ENCODE peak calls at places on chromosomes 2 and 18, in six cellular contexts. Q, X, A, P, Y and I are unnamed samples.

GRCh38 chr2:45954233-45954850 is 302.9 kb downstream of the PRKCE start:
- DNase-seq in Q (no peak), X (no peak), A (no peak), P (no peak), Y (no peak), I (no peak)

GRCh38 chr18:56902653-56903052 is 244.2 kb upstream of the BOD1L2 start:
- DNase-seq in Q (no peak), X (no peak), A (no peak), P (no peak), Y (peak; percentile 9), I (no peak)

GRCh38 chr2:24625728-24626484 is 134.9 kb downstream of the NCOA1 start:
- DNase-seq in Q (no peak), X (no peak), A (no peak), P (no peak), Y (no peak), I (no peak)

GRCh38 chr2:29987141-29987540 is 65.8 kb upstream of the ALK start:
- DNase-seq in Q (no peak), X (no peak), A (no peak), P (no peak), Y (no peak), I (no peak)

GRCh38 chr2:218517434-218518206 is 50.5 kb downstream of the USP37 start:
- DNase-seq in Q (no peak), X (no peak), A (no peak), P (no peak), Y (no peak), I (peak; percentile 9)

GRCh38 chr2:231642631-231643493 is 50.2 kb downstream of the TEX44 start:
- DNase-seq in Q (peak; percentile 96), X (peak; percentile 63), A (peak; percentile 92), P (no peak), Y (peak; percentile 91), I (peak; percentile 98)

GRCh38 chr2:8154936-8155335 is 526.9 kb upstream of the ID2 start:
- DNase-seq in Q (peak; percentile 26), X (no peak), A (no peak), P (no peak), Y (no peak), I (peak; percentile 65)

GRCh38 chr2:36698978-36699377 is 2.5 kb downstream of the VIT start:
- DNase-seq in Q (no peak), X (no peak), A (no peak), P (no peak), Y (no peak), I (peak; percentile 40)

GRCh38 chr2:18380316-18380715 is 180.1 kb downstream of the RDH14 start:
- DNase-seq in Q (no peak), X (no peak), A (no peak), P (no peak), Y (no peak), I (peak; percentile 29)
- TF ChIP-seq CTCF in Q (no peak), X (no peak), A (no peak), P (no peak), Y (no peak), I (no peak)

GRCh38 chr2:220458051-220458450 is 830.6 kb downstream of the SLC4A3 start:
- DNase-seq in Q (no peak), X (no peak), A (no peak), P (no peak), Y (no peak), I (no peak)

GRCh38 chr2:220455389-220455788 is 828.0 kb downstream of the SLC4A3 start:
- DNase-seq in Q (no peak), X (peak; percentile 26), A (no peak), P (no peak), Y (peak; percentile 44), I (peak; percentile 38)

GRCh38 chr2:220463876-220464275 is 836.4 kb downstream of the SLC4A3 start:
- DNase-seq in Q (no peak), X (no peak), A (no peak), P (no peak), Y (no peak), I (no peak)

GRCh38 chr2:220465700-220466099 is 838.3 kb downstream of the SLC4A3 start:
- DNase-seq in Q (no peak), X (no peak), A (no peak), P (no peak), Y (no peak), I (peak; percentile 39)

DNA sequence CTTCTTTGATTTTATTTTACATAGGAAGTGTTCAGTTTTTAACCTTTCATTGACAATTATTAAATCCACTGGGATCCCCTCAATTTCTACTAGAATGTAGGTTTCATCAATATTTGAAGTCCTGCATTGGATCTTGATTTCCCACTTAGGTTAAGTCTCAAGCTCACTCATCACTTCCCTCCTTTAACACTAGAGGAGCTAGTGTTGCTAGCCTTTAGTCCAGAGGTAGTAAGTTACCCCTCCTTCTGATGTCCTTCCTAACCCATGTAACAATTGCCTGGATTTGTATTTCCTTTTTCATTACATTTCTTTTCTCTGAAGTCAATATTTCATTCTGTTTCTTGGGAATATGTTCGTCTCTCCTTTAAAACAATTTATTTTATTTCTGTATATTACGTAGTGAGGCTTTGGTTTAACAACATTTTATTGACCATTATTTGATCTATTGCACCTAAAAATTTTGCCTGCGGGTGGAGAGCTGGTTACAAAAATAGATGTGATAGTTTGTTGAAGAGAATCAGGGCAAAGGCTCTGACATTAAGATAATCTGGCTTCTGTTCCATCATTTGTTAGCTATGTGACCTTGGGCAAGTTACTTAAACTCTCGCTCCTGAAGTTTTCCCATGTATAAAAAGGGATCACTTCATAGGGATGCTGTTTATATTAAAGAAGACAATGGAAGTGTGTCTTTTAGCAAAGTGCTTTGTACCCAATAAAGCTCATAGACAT is 833.0 kb downstream of the SLC4A3 start:
- DNase-seq in Q (no peak), X (no peak), A (no peak), P (no peak), Y (no peak), I (no peak)
- TF ChIP-seq CTCF in Q (peak; percentile 32), X (peak; percentile 17), A (no peak), P (peak; percentile 41), Y (peak; percentile 4), I (peak; percentile 16)

GRCh38 chr2:127122351-127123027 is 15.5 kb upstream of the BIN1 start:
- DNase-seq in Q (no peak), X (no peak), A (no peak), P (peak; percentile 80), Y (no peak), I (no peak)
- TF ChIP-seq CTCF in Q (no peak), X (no peak), A (no peak), P (no peak), Y (no peak), I (no peak)

DNA sequence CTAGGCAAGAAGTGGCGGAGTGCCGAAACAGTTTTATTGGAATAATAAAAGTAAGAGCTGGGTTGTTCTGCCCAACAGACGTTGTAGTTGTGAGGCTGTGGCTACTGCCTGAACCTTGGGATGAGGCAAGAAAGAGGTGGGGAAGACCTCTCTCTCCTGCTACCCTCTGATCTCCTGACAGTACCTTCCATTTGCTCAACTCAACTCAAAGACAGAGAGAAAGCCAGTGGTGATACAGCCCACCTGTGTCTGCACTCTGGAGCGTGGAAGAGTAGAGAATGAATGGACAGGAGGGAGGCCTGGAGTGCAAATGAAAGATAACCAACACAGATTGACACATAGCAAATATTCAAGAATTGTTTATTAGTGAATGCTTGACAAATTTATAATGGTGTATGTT is 590.3 kb downstream of the NYAP2 start:
- DNase-seq in Q (no peak), X (no peak), A (no peak), P (no peak), Y (no peak), I (no peak)
- TF ChIP-seq CTCF in Q (no peak), X (no peak), A (no peak), P (no peak), Y (no peak), I (no peak)

DNA sequence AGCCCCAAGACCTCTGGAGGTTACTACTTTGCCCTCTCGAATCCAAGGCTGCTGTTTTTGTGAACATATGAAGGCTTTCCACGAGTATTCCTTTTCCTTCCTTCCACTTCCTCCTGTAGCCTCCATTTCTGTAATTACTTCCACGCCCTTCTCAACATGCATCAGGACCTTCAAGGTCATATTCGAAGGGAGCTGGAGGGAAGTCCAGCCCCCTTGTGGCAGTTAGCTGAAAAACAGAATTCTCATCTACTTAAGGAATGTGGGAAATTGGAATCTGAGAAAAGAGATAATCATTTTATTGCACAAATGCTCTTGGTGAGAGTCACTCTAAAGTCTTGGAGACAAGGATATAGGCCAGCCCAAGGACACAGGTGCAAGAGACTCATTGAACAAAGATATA is 1000.2 kb downstream of the TDRD15 start:
- DNase-seq in Q (no peak), X (no peak), A (no peak), P (no peak), Y (no peak), I (no peak)
- TF ChIP-seq CTCF in Q (no peak), X (peak; percentile 29), A (no peak), P (peak; percentile 42), Y (peak; percentile 13), I (no peak)

DNA sequence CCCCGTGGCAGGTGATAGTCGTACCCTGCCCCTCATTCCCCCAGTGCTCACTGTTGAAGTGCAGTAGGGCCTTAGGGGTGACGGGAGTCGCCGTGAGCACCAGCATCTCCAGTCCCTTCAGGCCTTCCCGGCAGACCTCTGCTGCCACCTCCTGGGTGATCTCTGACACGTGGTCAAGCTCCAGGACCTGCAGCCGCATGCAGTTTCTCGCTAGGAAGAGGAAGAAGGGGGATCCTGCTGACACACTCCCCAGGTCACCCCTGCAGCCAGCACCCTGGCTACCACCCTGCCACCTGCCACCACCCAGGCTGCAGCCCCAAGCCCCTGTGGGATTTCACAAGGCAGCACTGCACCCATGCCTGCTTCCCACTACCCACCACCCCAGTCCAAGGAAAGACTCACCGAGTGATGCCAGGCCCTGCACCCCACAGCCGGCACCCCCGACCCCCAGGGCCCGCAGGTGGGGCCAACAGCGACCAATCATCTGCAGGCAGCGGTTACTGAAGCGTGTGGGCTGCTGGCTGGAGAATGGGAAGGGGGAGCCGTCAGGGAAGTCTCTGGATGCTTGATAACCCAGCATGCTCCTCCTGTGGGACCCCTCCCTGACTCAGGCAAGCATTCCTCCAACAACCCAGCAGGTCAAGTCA is 23.8 kb downstream of the FBXO41 start:
- DNase-seq in Q (peak; percentile 33), X (no peak), A (peak; percentile 62), P (peak; percentile 90), Y (peak; percentile 69), I (peak; percentile 63)
- TF ChIP-seq CTCF in Q (peak; percentile 54), X (peak; percentile 39), A (no peak), P (peak; percentile 97), Y (peak; percentile 44), I (peak; percentile 67)

GRCh38 chr2:173750332-173750731 is 214.8 kb downstream of the SP3 start:
- DNase-seq in Q (peak; percentile 48), X (no peak), A (no peak), P (peak; percentile 26), Y (peak; percentile 17), I (peak; percentile 41)

GRCh38 chr2:173751245-173751975 is 213.8 kb downstream of the SP3 start:
- DNase-seq in Q (no peak), X (no peak), A (no peak), P (no peak), Y (no peak), I (no peak)

GRCh38 chr2:173753441-173753840 is 211.7 kb downstream of the SP3 start:
- DNase-seq in Q (no peak), X (no peak), A (no peak), P (no peak), Y (no peak), I (no peak)

GRCh38 chr2:173750831-173751230 is 214.3 kb downstream of the SP3 start:
- DNase-seq in Q (no peak), X (no peak), A (no peak), P (no peak), Y (no peak), I (no peak)

DNA sequence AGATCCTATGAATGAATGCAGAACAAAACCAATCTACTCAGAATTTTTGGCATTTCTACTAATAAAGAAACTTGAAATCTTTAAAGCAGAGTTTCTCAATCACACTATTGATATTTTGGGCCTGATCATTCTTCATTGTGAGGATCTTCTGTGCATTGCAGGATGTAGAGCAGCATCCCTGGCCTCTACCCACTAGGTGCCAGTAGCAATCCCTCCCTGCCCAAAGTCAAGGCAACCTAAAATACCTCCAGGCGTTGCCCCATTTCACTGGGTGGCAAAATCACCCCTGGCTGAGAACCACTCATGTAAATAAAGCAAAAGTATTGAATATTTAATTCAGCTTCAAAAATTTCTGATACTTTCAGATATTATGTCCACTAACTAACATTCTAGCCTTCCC is 213.0 kb downstream of the SP3 start:
- DNase-seq in Q (no peak), X (no peak), A (no peak), P (no peak), Y (no peak), I (peak; percentile 44)
- TF ChIP-seq CTCF in Q (peak; percentile 59), X (peak; percentile 46), A (no peak), P (peak; percentile 53), Y (peak; percentile 25), I (peak; percentile 59)